ENCODE peak calls at places on chromosomes 11 and 22, in seven cellular contexts. T is anterior cingulate cortex; W is NB4; Q is stimulated activated CD4-positive, alpha-beta T cell treated with anti-CD3 and anti-CD28 coated beads, Interleukin-4, amount 100 ng/mL, for 1 hour; S is cerebellar nuclear complex; O is DMS 273 treated with DMSO at 0.1 percent for 48 hours; Z is GOT3. E is an unnamed sample.

GRCh38 chr11:26134481-26135355 is 197.2 kb upstream of the ANO3 start:
- DNase-seq in T (no peak), W (peak; percentile 4), Q (no peak), S (no peak), O (no peak), Z (no peak), E (no peak)

GRCh38 chr11:69437001-69437875 is 44.2 kb upstream of the LINC01488 start:
- DNase-seq in T (no peak), W (no peak), Q (no peak), S (no peak), O (no peak), Z (no peak), E (no peak)

GRCh38 chr11:63017306-63017974 is 1.8 kb upstream of the SLC22A8 start:
- DNase-seq in T (no peak), W (no peak), Q (no peak), S (no peak), O (peak; percentile 60), Z (no peak), E (no peak)

GRCh38 chr11:2951235-2952110 is 22.3 kb upstream of the PHLDA2 start:
- DNase-seq in T (no peak), W (peak; percentile 56), Q (no peak), S (no peak), O (no peak), Z (no peak), E (no peak)

GRCh38 chr11:14746857-14747256 is 103.3 kb downstream of the PDE3B start:
- DNase-seq in T (no peak), W (no peak), Q (no peak), S (no peak), O (no peak), Z (no peak), E (no peak)

GRCh38 chr22:22773979-22774738 is 113.5 kb upstream of the IGLL5 start:
- DNase-seq in T (no peak), W (peak; percentile 45), Q (no peak), S (no peak), O (no peak), Z (no peak), E (no peak)

GRCh38 chr22:44261164-44261860 is 51.4 kb downstream of the SHISAL1 start:
- DNase-seq in T (no peak), W (no peak), Q (no peak), S (no peak), O (no peak), Z (no peak), E (no peak)

GRCh38 chr11:44568706-44569473 is 3.4 kb downstream of the CD82 start:
- DNase-seq in T (peak; percentile 30), W (peak; percentile 96), Q (peak; percentile 87), S (no peak), O (no peak), Z (peak; percentile 57), E (peak; percentile 91)

GRCh38 chr11:86617502-86617901 is 54.9 kb downstream of the ME3 start:
- DNase-seq in T (no peak), W (no peak), Q (no peak), S (no peak), O (no peak), Z (no peak), E (no peak)

GRCh38 chr11:6735306-6735705 is 36.5 kb downstream of the OR2AG2 start:
- DNase-seq in T (no peak), W (peak; percentile 11), Q (no peak), S (no peak), O (no peak), Z (no peak), E (no peak)

GRCh38 chr22:21754523-21755128 is 19.0 kb upstream of the YPEL1 start:
- DNase-seq in T (no peak), W (peak; percentile 95), Q (no peak), S (peak; percentile 17), O (peak; percentile 34), Z (no peak), E (no peak)

GRCh38 chr11:69360606-69361005 is 66.7 kb downstream of the MYEOV start:
- DNase-seq in T (no peak), W (no peak), Q (no peak), S (no peak), O (no peak), Z (no peak), E (peak; percentile 33)

GRCh38 chr22:26550498-26551033 is 38.3 kb upstream of the TFIP11 start:
- DNase-seq in T (peak; percentile 19), W (no peak), Q (no peak), S (no peak), O (no peak), Z (peak; percentile 26), E (no peak)

GRCh38 chr22:37627545-37627944 is 11.9 kb upstream of the SH3BP1 start:
- DNase-seq in T (no peak), W (no peak), Q (peak; percentile 48), S (no peak), O (no peak), Z (no peak), E (no peak)

GRCh38 chr11:44861829-44862545 is 88.7 kb downstream of the TP53I11 start:
- DNase-seq in T (no peak), W (peak; percentile 98), Q (peak; percentile 67), S (no peak), O (peak; percentile 4), Z (peak; percentile 67), E (peak; percentile 77)

GRCh38 chr11:73577496-73577917 is 20.4 kb downstream of the FAM168A start:
- DNase-seq in T (no peak), W (no peak), Q (no peak), S (no peak), O (peak; percentile 19), Z (no peak), E (no peak)

E was measured in ascending aorta.